ENCODE peak calls at places on chromosome 22, in nine cellular contexts. Y is stimulated activated CD4-positive, alpha-beta T cell treated with anti-CD3 and anti-CD28 coated beads, Interleukin-15, amount 100 ng/mL, for 24 hours; P is NCI-H748 treated with DMSO at 0.1 percent for 48 hours; D is nephron progenitor cell; W is Calu3; Z is activated gamma-delta T cell; V is bronchial epithelial cell; J is endothelial cell; R is upper lobe of right lung. L is an unnamed sample.

GRCh38 chr22:29205598-29206371 is at the start of gene EMID1:
- DNase-seq in D (peak), Z (no peak), Y (peak), V (no peak), J (peak), P (no peak), R (peak), W (peak), L (no peak)

GRCh38 chr22:20080445-20080775 is 369 bp downstream of the DGCR8 start:
- DNase-seq in D (peak), R (peak), Y (peak), V (peak), Z (peak), W (peak), J (peak), P (no peak), L (peak)

GRCh38 chr22:38222797-38223119 is 21.0 kb downstream of the MAFF start:
- DNase-seq in W (peak), V (peak), D (no peak), Z (no peak), R (no peak), Y (no peak), P (no peak), J (no peak), L (no peak)

GRCh38 chr22:29050457-29050856 is 11.2 kb downstream of the C22orf31 start:
- DNase-seq in Z (no peak), V (no peak), W (no peak), D (no peak), P (no peak), J (no peak), Y (no peak), R (no peak), L (no peak)

GRCh38 chr22:49210606-49211005 is 617.1 kb downstream of the BRD1 start:
- DNase-seq in V (no peak), J (no peak), Z (no peak), D (no peak), P (no peak), Y (no peak), R (peak), W (no peak), L (no peak)

GRCh38 chr22:39473856-39474255 is 17.0 kb downstream of the MGAT3 start:
- DNase-seq in D (no peak), P (no peak), V (no peak), W (no peak), Z (no peak), J (no peak), R (no peak), Y (no peak), L (no peak)

GRCh38 chr22:44093791-44094190 is 69.7 kb downstream of the PARVB start:
- DNase-seq in P (no peak), Y (no peak), R (no peak), Z (no peak), D (no peak), V (no peak), J (no peak), W (no peak), L (no peak)

GRCh38 chr22:29302681-29303465 is 3.6 kb upstream of the GAS2L1 start:
- DNase-seq in P (no peak), Z (no peak), D (no peak), R (no peak), V (no peak), W (no peak), Y (no peak), J (no peak), L (no peak)

GRCh38 chr22:48781391-48781790 is 1046.3 kb downstream of the BRD1 start:
- DNase-seq in R (no peak), W (no peak), P (no peak), J (no peak), V (no peak), Y (no peak), D (no peak), Z (no peak), L (no peak)

GRCh38 chr22:41405588-41405987 is 23.8 kb downstream of the TEF start:
- DNase-seq in W (no peak), P (no peak), J (no peak), V (no peak), D (no peak), R (no peak), Y (peak), Z (no peak), L (no peak)

GRCh38 chr22:46914916-46915894 is 152.8 kb downstream of the TBC1D22A start:
- DNase-seq in Y (no peak), W (no peak), R (no peak), D (no peak), P (no peak), Z (no peak), J (no peak), V (no peak), L (no peak)

GRCh38 chr22:50136431-50137047 is 34.0 kb upstream of the PANX2 start:
- DNase-seq in Y (no peak), W (no peak), P (peak), J (no peak), Z (no peak), D (no peak), V (no peak), R (no peak), L (no peak)

GRCh38 chr22:47043835-47044721 is 281.6 kb downstream of the TBC1D22A start:
- DNase-seq in J (no peak), V (no peak), Y (peak), P (peak), D (no peak), Z (no peak), W (no peak), R (peak), L (no peak)

GRCh38 chr22:46574438-46574992 is 37.1 kb upstream of the CELSR1 start:
- DNase-seq in P (no peak), Z (no peak), R (no peak), J (no peak), V (no peak), D (no peak), Y (no peak), W (no peak), L (no peak)

GRCh38 chr22:24423519-24424000 is 3.8 kb upstream of the ADORA2A start:
- DNase-seq in D (peak), J (peak), Z (peak), R (peak), V (no peak), W (peak), P (no peak), Y (peak), L (peak)

GRCh38 chr22:17213976-17214375 is 5.3 kb downstream of the ADA2 start:
- DNase-seq in J (peak), Y (peak), P (peak), Z (no peak), D (peak), R (peak), V (no peak), W (peak), L (peak)

GRCh38 chr22:24271406-24271760 is 752 bp downstream of the SPECC1L start:
- DNase-seq in D (no peak), Y (no peak), P (no peak), J (no peak), R (no peak), V (peak), Z (no peak), W (no peak), L (no peak)

GRCh38 chr22:36409911-36410756 is 22.4 kb upstream of the MYH9 start:
- DNase-seq in Z (no peak), W (peak), R (peak), D (peak), V (peak), Y (peak), P (peak), J (peak), L (peak)

GRCh38 chr22:17098379-17098819 is 13.6 kb downstream of the IL17RA start:
- DNase-seq in V (no peak), J (no peak), R (peak), Z (no peak), Y (peak), W (no peak), D (no peak), P (no peak), L (no peak)

GRCh38 chr22:22141771-22142591 is 102.6 kb upstream of the VPREB1 start:
- DNase-seq in W (no peak), Y (no peak), V (peak), R (no peak), J (no peak), Z (no peak), P (no peak), D (no peak), L (no peak)

GRCh38 chr22:37904572-37905533 is 1.2 kb upstream of the MICALL1 start:
- DNase-seq in V (peak), R (no peak), J (no peak), P (no peak), Y (peak), W (peak), D (peak), Z (no peak), L (no peak)

GRCh38 chr22:30575011-30575671 is 676 bp upstream of the GAL3ST1 start:
- DNase-seq in D (no peak), Z (no peak), W (no peak), Y (no peak), P (no peak), V (no peak), J (no peak), R (no peak), L (no peak)

GRCh38 chr22:19879996-19880785 is 25.5 kb upstream of the GNB1L start:
- DNase-seq in J (no peak), W (no peak), V (no peak), Y (no peak), Z (no peak), R (peak), P (no peak), D (no peak), L (no peak)

GRCh38 chr22:28791841-28792490 is 8.4 kb downstream of the XBP1 start:
- DNase-seq in J (no peak), P (no peak), D (no peak), Z (no peak), R (no peak), Y (no peak), V (no peak), W (no peak), L (no peak)

GRCh38 chr22:42814616-42815015 is 42.5 kb downstream of the ARFGAP3 start:
- DNase-seq in V (no peak), J (no peak), Y (no peak), P (no peak), W (no peak), D (no peak), R (no peak), Z (no peak), L (no peak)

GRCh38 chr22:28773461-28773867 is 969 bp downstream of the CCDC117 start:
- DNase-seq in P (no peak), Z (no peak), W (no peak), J (no peak), V (peak), Y (no peak), D (no peak), R (no peak), L (no peak)

GRCh38 chr22:19663286-19663815 is 51.0 kb upstream of the SEPTIN5 start:
- DNase-seq in Y (no peak), V (peak), W (peak), P (no peak), Z (no peak), R (no peak), D (no peak), J (no peak), L (no peak)

GRCh38 chr22:27434898-27435297 is 366.7 kb downstream of the MN1 start:
- DNase-seq in R (no peak), P (no peak), W (no peak), J (no peak), Z (no peak), V (no peak), Y (no peak), D (no peak), L (no peak)

GRCh38 chr22:24002272-24002671 is 3.0 kb downstream of the GSTT4 start:
- DNase-seq in P (no peak), Y (no peak), J (no peak), R (no peak), Z (no peak), D (no peak), V (no peak), W (peak), L (no peak)

L was measured in neural crest cell.